ENCODE peak calls at places on chromosomes 5 and 9, in four cellular contexts. One of them, this sample, is unnamed.
A peak's percentile ranks its signal among the peaks of the same experiment; 100 is the strongest.

GRCh38 chr5:118611332-118611945 is 376.9 kb downstream of the DTWD2 start:
- DNase-seq in heart left ventricle: no peak
- DNase-seq in gastrocnemius medialis: no peak
- DNase-seq in endothelial cell of umbilical vein: no peak
- DNase-seq in this sample: no peak

GRCh38 chr9:138103111-138103823 is 225.7 kb downstream of the CACNA1B start:
- DNase-seq in heart left ventricle: no peak
- DNase-seq in endothelial cell of umbilical vein: no peak
- DNase-seq in gastrocnemius medialis: no peak
- DNase-seq in this sample: no peak

GRCh38 chr5:169567079-169567478 is 16.5 kb upstream of the SPDL1 start:
- DNase-seq in heart left ventricle: no peak
- DNase-seq in endothelial cell of umbilical vein: peak; percentile 12
- DNase-seq in gastrocnemius medialis: no peak
- DNase-seq in this sample: no peak

GRCh38 chr9:127897194-127897692 is 2.2 kb downstream of the ST6GALNAC6 start:
- DNase-seq in gastrocnemius medialis: peak; percentile 89
- DNase-seq in heart left ventricle: peak; percentile 87
- DNase-seq in endothelial cell of umbilical vein: peak; percentile 83
- DNase-seq in this sample: peak; percentile 92

GRCh38 chr5:127442085-127442484 is 75.4 kb upstream of the PRRC1 start:
- DNase-seq in endothelial cell of umbilical vein: peak; percentile 10
- DNase-seq in heart left ventricle: no peak
- DNase-seq in gastrocnemius medialis: no peak
- DNase-seq in this sample: no peak

GRCh38 chr5:135864503-135865443 is 30.3 kb downstream of the SLC25A48 start:
- DNase-seq in endothelial cell of umbilical vein: no peak
- DNase-seq in gastrocnemius medialis: peak; percentile 18
- DNase-seq in heart left ventricle: no peak
- DNase-seq in this sample: no peak

GRCh38 chr9:121141706-121142105 is 60.0 kb downstream of the RAB14 start:
- DNase-seq in heart left ventricle: no peak
- DNase-seq in endothelial cell of umbilical vein: no peak
- DNase-seq in gastrocnemius medialis: no peak
- DNase-seq in this sample: no peak

GRCh38 chr5:56851258-56851941 is 36.1 kb downstream of the MAP3K1 start:
- DNase-seq in endothelial cell of umbilical vein: peak; percentile 63
- DNase-seq in heart left ventricle: no peak
- DNase-seq in gastrocnemius medialis: no peak
- DNase-seq in this sample: no peak

GRCh38 chr5:72790188-72790587 is 26.3 kb upstream of the TNPO1 start:
- DNase-seq in gastrocnemius medialis: no peak
- DNase-seq in endothelial cell of umbilical vein: no peak
- DNase-seq in heart left ventricle: no peak
- DNase-seq in this sample: no peak

GRCh38 chr5:96150007-96150406 is 188.4 kb upstream of the ELL2 start:
- DNase-seq in heart left ventricle: no peak
- DNase-seq in endothelial cell of umbilical vein: no peak
- DNase-seq in gastrocnemius medialis: no peak
- DNase-seq in this sample: no peak

GRCh38 chr5:137754961-137755762 is 999 bp upstream of the HNRNPA0 start:
- DNase-seq in gastrocnemius medialis: no peak
- DNase-seq in heart left ventricle: no peak
- DNase-seq in endothelial cell of umbilical vein: no peak
- DNase-seq in this sample: no peak

GRCh38 chr9:33076031-33076359 is 479 bp downstream of the SMU1 start:
- DNase-seq in gastrocnemius medialis: no peak
- DNase-seq in endothelial cell of umbilical vein: no peak
- DNase-seq in heart left ventricle: no peak
- DNase-seq in this sample: no peak

GRCh38 chr5:14729448-14730385 is 65.2 kb downstream of the OTULIN start:
- DNase-seq in gastrocnemius medialis: no peak
- DNase-seq in endothelial cell of umbilical vein: no peak
- DNase-seq in heart left ventricle: no peak
- DNase-seq in this sample: no peak

GRCh38 chr5:37757980-37758582 is 81.8 kb downstream of the GDNF start:
- DNase-seq in gastrocnemius medialis: no peak
- DNase-seq in endothelial cell of umbilical vein: peak; percentile 13
- DNase-seq in heart left ventricle: no peak
- DNase-seq in this sample: no peak

GRCh38 chr5:34863947-34864346 is 25.0 kb downstream of the TTC23L start:
- DNase-seq in heart left ventricle: no peak
- DNase-seq in gastrocnemius medialis: no peak
- DNase-seq in endothelial cell of umbilical vein: peak; percentile 72
- DNase-seq in this sample: no peak

GRCh38 chr5:150648294-150649107 is 8.0 kb downstream of the SYNPO start:
- DNase-seq in gastrocnemius medialis: no peak
- DNase-seq in heart left ventricle: peak; percentile 47
- DNase-seq in endothelial cell of umbilical vein: no peak
- DNase-seq in this sample: no peak

GRCh38 chr9:72538926-72539702 is 17.7 kb downstream of the TMC1 start:
- DNase-seq in endothelial cell of umbilical vein: no peak
- DNase-seq in heart left ventricle: no peak
- DNase-seq in gastrocnemius medialis: no peak
- DNase-seq in this sample: no peak

GRCh38 chr5:111572561-111572960 is 60.2 kb upstream of the STARD4 start:
- DNase-seq in heart left ventricle: no peak
- DNase-seq in gastrocnemius medialis: no peak
- DNase-seq in endothelial cell of umbilical vein: no peak
- DNase-seq in this sample: no peak

GRCh38 chr5:7169240-7169878 is 226.6 kb upstream of the ADCY2 start:
- DNase-seq in heart left ventricle: no peak
- DNase-seq in gastrocnemius medialis: no peak
- DNase-seq in endothelial cell of umbilical vein: no peak
- DNase-seq in this sample: no peak

GRCh38 chr9:32928145-32928763 is 73.2 kb downstream of the APTX start:
- DNase-seq in heart left ventricle: no peak
- DNase-seq in gastrocnemius medialis: no peak
- DNase-seq in endothelial cell of umbilical vein: peak; percentile 59
- DNase-seq in this sample: no peak

GRCh38 chr5:176743828-176744583 is 66.4 kb upstream of the UNC5A start:
- DNase-seq in endothelial cell of umbilical vein: no peak
- DNase-seq in heart left ventricle: peak; percentile 55
- DNase-seq in gastrocnemius medialis: no peak
- DNase-seq in this sample: no peak

GRCh38 chr5:146945722-146946121 is 67.2 kb upstream of the PPP2R2B start:
- DNase-seq in heart left ventricle: no peak
- DNase-seq in gastrocnemius medialis: no peak
- DNase-seq in endothelial cell of umbilical vein: no peak
- DNase-seq in this sample: no peak

GRCh38 chr9:117136461-117136860 is 278.4 kb downstream of the ASTN2 start:
- DNase-seq in endothelial cell of umbilical vein: no peak
- DNase-seq in gastrocnemius medialis: no peak
- DNase-seq in heart left ventricle: no peak
- DNase-seq in this sample: no peak

GRCh38 chr9:137648396-137648795 is 29.6 kb downstream of the EHMT1 start:
- DNase-seq in endothelial cell of umbilical vein: no peak
- DNase-seq in heart left ventricle: no peak
- DNase-seq in gastrocnemius medialis: no peak
- DNase-seq in this sample: no peak

GRCh38 chr5:132807163-132807838 is 5.8 kb upstream of the SOWAHA start:
- DNase-seq in endothelial cell of umbilical vein: no peak
- DNase-seq in gastrocnemius medialis: no peak
- DNase-seq in heart left ventricle: no peak
- DNase-seq in this sample: no peak

GRCh38 chr5:143134269-143134668 is 269.2 kb downstream of the NR3C1 start:
- DNase-seq in gastrocnemius medialis: peak; percentile 26
- DNase-seq in heart left ventricle: no peak
- DNase-seq in endothelial cell of umbilical vein: no peak
- DNase-seq in this sample: no peak

GRCh38 chr5:172365948-172366608 is 82.5 kb upstream of the UBTD2 start:
- DNase-seq in endothelial cell of umbilical vein: no peak
- DNase-seq in heart left ventricle: no peak
- DNase-seq in gastrocnemius medialis: no peak
- DNase-seq in this sample: no peak

GRCh38 chr9:4515958-4516375 is 25.7 kb downstream of the SLC1A1 start:
- DNase-seq in endothelial cell of umbilical vein: no peak
- DNase-seq in heart left ventricle: no peak
- DNase-seq in gastrocnemius medialis: no peak
- DNase-seq in this sample: no peak

GRCh38 chr9:23434654-23435053 is 391.4 kb downstream of the ELAVL2 start:
- DNase-seq in endothelial cell of umbilical vein: no peak
- DNase-seq in gastrocnemius medialis: no peak
- DNase-seq in heart left ventricle: no peak
- DNase-seq in this sample: no peak

GRCh38 chr5:76595755-76596481 is 27.3 kb downstream of the F2RL2 start:
- DNase-seq in endothelial cell of umbilical vein: no peak
- DNase-seq in heart left ventricle: no peak
- DNase-seq in gastrocnemius medialis: no peak
- DNase-seq in this sample: no peak

GRCh38 chr9:5909999-5910398 is 19.3 kb downstream of the MLANA start:
- DNase-seq in heart left ventricle: no peak
- DNase-seq in endothelial cell of umbilical vein: no peak
- DNase-seq in gastrocnemius medialis: no peak
- DNase-seq in this sample: no peak

GRCh38 chr5:58322453-58322852 is 137.4 kb downstream of the PLK2 start:
- DNase-seq in heart left ventricle: no peak
- DNase-seq in gastrocnemius medialis: no peak
- DNase-seq in endothelial cell of umbilical vein: peak; percentile 68
- DNase-seq in this sample: no peak

GRCh38 chr5:173050791-173051190 is 5.4 kb upstream of the CREBRF start:
- DNase-seq in heart left ventricle: no peak
- DNase-seq in endothelial cell of umbilical vein: no peak
- DNase-seq in gastrocnemius medialis: no peak
- DNase-seq in this sample: no peak

GRCh38 chr9:128920381-128921058 is at the start of gene PHYHD1:
- DNase-seq in endothelial cell of umbilical vein: no peak
- DNase-seq in gastrocnemius medialis: peak; percentile 66
- DNase-seq in heart left ventricle: peak; percentile 81
- DNase-seq in this sample: peak; percentile 67

GRCh38 chr9:91978739-91979414 is 28.8 kb upstream of the ROR2 start:
- DNase-seq in gastrocnemius medialis: no peak
- DNase-seq in heart left ventricle: no peak
- DNase-seq in endothelial cell of umbilical vein: peak; percentile 5
- DNase-seq in this sample: no peak

GRCh38 chr9:68706579-68707201 is 1.6 kb downstream of the PIP5K1B start:
- DNase-seq in gastrocnemius medialis: no peak
- DNase-seq in heart left ventricle: no peak
- DNase-seq in endothelial cell of umbilical vein: no peak
- DNase-seq in this sample: no peak

GRCh38 chr5:110386782-110387181 is 339.7 kb downstream of the TMEM232 start:
- DNase-seq in endothelial cell of umbilical vein: no peak
- DNase-seq in heart left ventricle: no peak
- DNase-seq in gastrocnemius medialis: no peak
- DNase-seq in this sample: no peak

GRCh38 chr9:126836216-126836615 is 24.2 kb upstream of the ZBTB34 start:
- DNase-seq in gastrocnemius medialis: no peak
- DNase-seq in heart left ventricle: no peak
- DNase-seq in endothelial cell of umbilical vein: no peak
- DNase-seq in this sample: no peak

GRCh38 chr9:125990186-125990792 is 243.1 kb downstream of the PBX3 start:
- DNase-seq in gastrocnemius medialis: no peak
- DNase-seq in endothelial cell of umbilical vein: no peak
- DNase-seq in heart left ventricle: no peak
- DNase-seq in this sample: peak; percentile 53

GRCh38 chr5:149837680-149838269 is 106.8 kb downstream of the PDE6A start:
- DNase-seq in heart left ventricle: no peak
- DNase-seq in gastrocnemius medialis: no peak
- DNase-seq in endothelial cell of umbilical vein: peak; percentile 47
- DNase-seq in this sample: no peak

GRCh38 chr9:105403552-105404246 is 44.1 kb upstream of the FSD1L start:
- DNase-seq in heart left ventricle: no peak
- DNase-seq in endothelial cell of umbilical vein: no peak
- DNase-seq in gastrocnemius medialis: no peak
- DNase-seq in this sample: no peak
- H3K4me3 ChIP-seq in heart left ventricle: no peak overlapping the region
- H3K4me3 ChIP-seq in endothelial cell of umbilical vein: no peak overlapping the region
- H3K4me3 ChIP-seq in gastrocnemius medialis: no peak overlapping the region
- H3K4me3 ChIP-seq in this sample: no peak overlapping the region

GRCh38 chr5:32503261-32503660 is 58.7 kb upstream of the ZFR start:
- DNase-seq in endothelial cell of umbilical vein: no peak
- DNase-seq in gastrocnemius medialis: no peak
- DNase-seq in heart left ventricle: no peak
- DNase-seq in this sample: no peak

GRCh38 chr5:32505718-32506117 is 61.2 kb upstream of the ZFR start:
- DNase-seq in endothelial cell of umbilical vein: no peak
- DNase-seq in heart left ventricle: no peak
- DNase-seq in gastrocnemius medialis: no peak
- DNase-seq in this sample: no peak

GRCh38 chr5:32506251-32506661 is 61.7 kb upstream of the ZFR start:
- DNase-seq in heart left ventricle: no peak
- DNase-seq in gastrocnemius medialis: no peak
- DNase-seq in endothelial cell of umbilical vein: peak; percentile 86
- DNase-seq in this sample: no peak

GRCh38 chr5:32506809-32507208 is 62.3 kb upstream of the ZFR start:
- DNase-seq in endothelial cell of umbilical vein: no peak
- DNase-seq in heart left ventricle: no peak
- DNase-seq in gastrocnemius medialis: no peak
- DNase-seq in this sample: no peak

GRCh38 chr5:32504923-32505596 is 60.5 kb upstream of the ZFR start:
- DNase-seq in gastrocnemius medialis: peak; percentile 29
- DNase-seq in endothelial cell of umbilical vein: peak; percentile 95
- DNase-seq in heart left ventricle: peak; percentile 63
- DNase-seq in this sample: peak; percentile 75
- H3K4me3 ChIP-seq in gastrocnemius medialis: peak overlapping the region; percentile 13
- H3K4me3 ChIP-seq in endothelial cell of umbilical vein: no peak overlapping the region
- H3K4me3 ChIP-seq in heart left ventricle: no peak overlapping the region
- H3K4me3 ChIP-seq in this sample: peak overlapping the region; percentile 33

DNA sequence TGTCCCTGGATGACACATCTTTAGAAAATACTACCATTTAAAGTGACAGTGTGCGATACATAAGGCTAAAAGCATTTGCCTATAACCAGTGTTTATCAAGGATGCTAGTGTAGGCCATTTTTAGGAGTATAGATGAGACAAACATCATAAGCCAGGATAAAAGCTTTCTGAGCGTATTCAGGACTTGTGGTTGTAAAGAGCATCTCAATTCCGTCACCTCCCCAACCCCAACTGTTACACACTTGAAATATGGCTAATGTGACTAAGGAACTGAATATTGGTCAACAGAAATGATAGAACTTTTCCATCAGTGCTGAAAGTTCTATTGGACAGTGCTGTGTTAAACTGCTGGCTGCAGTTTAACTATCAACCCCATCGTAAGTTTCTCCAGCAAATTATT is 4.5 kb downstream of the SNX18 start:
- DNase-seq in endothelial cell of umbilical vein: no peak
- DNase-seq in gastrocnemius medialis: no peak
- DNase-seq in heart left ventricle: no peak
- DNase-seq in this sample: no peak
- H3K4me3 ChIP-seq in endothelial cell of umbilical vein: no peak overlapping the region
- H3K4me3 ChIP-seq in gastrocnemius medialis: peak overlapping the region; percentile 2
- H3K4me3 ChIP-seq in heart left ventricle: peak overlapping the region; percentile 95
- H3K4me3 ChIP-seq in this sample: peak overlapping the region; percentile 96

DNA sequence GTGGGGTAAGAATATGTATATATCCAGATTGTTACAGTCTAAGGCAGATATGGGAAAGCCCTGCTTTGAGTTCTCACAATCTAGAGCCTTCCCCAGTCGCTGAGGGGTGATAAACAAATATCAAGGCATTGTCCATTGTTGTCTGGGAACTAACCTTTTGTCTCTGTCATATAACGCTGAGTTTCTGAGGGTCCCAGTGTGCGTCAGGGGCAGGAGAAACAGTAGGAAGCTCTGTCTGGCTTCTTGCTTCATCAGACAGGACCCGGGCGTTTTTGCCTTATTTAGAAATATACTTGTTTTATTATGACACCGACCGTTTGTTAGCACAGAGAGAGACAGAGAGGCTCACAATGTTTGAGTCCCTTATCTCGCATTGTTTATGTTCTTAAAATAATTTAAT is 204.9 kb upstream of the GAS1 start:
- DNase-seq in heart left ventricle: no peak
- DNase-seq in gastrocnemius medialis: no peak
- DNase-seq in endothelial cell of umbilical vein: no peak
- DNase-seq in this sample: no peak
- H3K4me3 ChIP-seq in heart left ventricle: no peak overlapping the region
- H3K4me3 ChIP-seq in gastrocnemius medialis: no peak overlapping the region
- H3K4me3 ChIP-seq in endothelial cell of umbilical vein: no peak overlapping the region
- H3K4me3 ChIP-seq in this sample: no peak overlapping the region

This sample was measured in ascending aorta.